ENCODE peak calls at places on chromosomes 11 and 22, in ten cellular contexts. One of them, this sample, is unnamed.

GRCh38 chr11:35376613-35377012 is 42.7 kb downstream of the SLC1A2 start:
- DNase-seq in HS-5: peak; percentile 80
- DNase-seq in pulmonary artery endothelial cell: no peak
- DNase-seq in effector CD4-positive, alpha-beta T cell: no peak
- DNase-seq in HTR-8/SVneo: no peak
- DNase-seq in hippocampal formation: no peak
- DNase-seq in WERI-Rb-1: no peak
- DNase-seq in NCI-H460: no peak
- DNase-seq in mammary epithelial cell: no peak
- DNase-seq in NCI-H1417 treated with DMSO at 0.1 percent for 48 hours: no peak
- DNase-seq in this sample: no peak

GRCh38 chr11:20097319-20098221 is 62.7 kb downstream of the DBX1 start:
- DNase-seq in mammary epithelial cell: peak; percentile 40
- DNase-seq in pulmonary artery endothelial cell: peak; percentile 76
- DNase-seq in NCI-H460: no peak
- DNase-seq in effector CD4-positive, alpha-beta T cell: no peak
- DNase-seq in WERI-Rb-1: no peak
- DNase-seq in HS-5: no peak
- DNase-seq in HTR-8/SVneo: peak; percentile 73
- DNase-seq in NCI-H1417 treated with DMSO at 0.1 percent for 48 hours: peak; percentile 42
- DNase-seq in hippocampal formation: peak; percentile 10
- DNase-seq in this sample: peak; percentile 91

GRCh38 chr22:37896181-37896592 is 9.9 kb upstream of the MICALL1 start:
- DNase-seq in WERI-Rb-1: no peak
- DNase-seq in mammary epithelial cell: peak; percentile 95
- DNase-seq in HTR-8/SVneo: no peak
- DNase-seq in HS-5: no peak
- DNase-seq in NCI-H460: no peak
- DNase-seq in NCI-H1417 treated with DMSO at 0.1 percent for 48 hours: no peak
- DNase-seq in pulmonary artery endothelial cell: no peak
- DNase-seq in hippocampal formation: no peak
- DNase-seq in effector CD4-positive, alpha-beta T cell: peak; percentile 14
- DNase-seq in this sample: no peak

GRCh38 chr11:110716361-110716760 is 4.1 kb upstream of the ARHGAP20 start:
- DNase-seq in NCI-H1417 treated with DMSO at 0.1 percent for 48 hours: no peak
- DNase-seq in NCI-H460: no peak
- DNase-seq in pulmonary artery endothelial cell: no peak
- DNase-seq in effector CD4-positive, alpha-beta T cell: no peak
- DNase-seq in hippocampal formation: no peak
- DNase-seq in HS-5: no peak
- DNase-seq in mammary epithelial cell: no peak
- DNase-seq in WERI-Rb-1: no peak
- DNase-seq in HTR-8/SVneo: no peak
- DNase-seq in this sample: no peak

GRCh38 chr11:18844753-18845367 is 53.3 kb upstream of the PTPN5 start:
- DNase-seq in HTR-8/SVneo: peak; percentile 30
- DNase-seq in mammary epithelial cell: peak; percentile 27
- DNase-seq in WERI-Rb-1: no peak
- DNase-seq in effector CD4-positive, alpha-beta T cell: no peak
- DNase-seq in pulmonary artery endothelial cell: no peak
- DNase-seq in NCI-H1417 treated with DMSO at 0.1 percent for 48 hours: no peak
- DNase-seq in NCI-H460: peak; percentile 26
- DNase-seq in hippocampal formation: no peak
- DNase-seq in HS-5: no peak
- DNase-seq in this sample: no peak

GRCh38 chr22:33823552-33823951 is 96.7 kb downstream of the LARGE1 start:
- DNase-seq in NCI-H460: no peak
- DNase-seq in hippocampal formation: no peak
- DNase-seq in effector CD4-positive, alpha-beta T cell: no peak
- DNase-seq in HS-5: no peak
- DNase-seq in mammary epithelial cell: no peak
- DNase-seq in NCI-H1417 treated with DMSO at 0.1 percent for 48 hours: no peak
- DNase-seq in HTR-8/SVneo: no peak
- DNase-seq in pulmonary artery endothelial cell: no peak
- DNase-seq in WERI-Rb-1: no peak
- DNase-seq in this sample: no peak

GRCh38 chr11:109306322-109306721 is 115.7 kb upstream of the C11orf87 start:
- DNase-seq in pulmonary artery endothelial cell: no peak
- DNase-seq in effector CD4-positive, alpha-beta T cell: no peak
- DNase-seq in mammary epithelial cell: peak; percentile 15
- DNase-seq in HTR-8/SVneo: peak; percentile 6
- DNase-seq in HS-5: peak; percentile 35
- DNase-seq in NCI-H460: no peak
- DNase-seq in NCI-H1417 treated with DMSO at 0.1 percent for 48 hours: no peak
- DNase-seq in WERI-Rb-1: no peak
- DNase-seq in hippocampal formation: no peak
- DNase-seq in this sample: peak; percentile 64

GRCh38 chr22:38756631-38757463 is 1.0 kb upstream of the SUN2 start:
- DNase-seq in effector CD4-positive, alpha-beta T cell: no peak
- DNase-seq in HTR-8/SVneo: no peak
- DNase-seq in pulmonary artery endothelial cell: no peak
- DNase-seq in mammary epithelial cell: no peak
- DNase-seq in NCI-H460: no peak
- DNase-seq in HS-5: no peak
- DNase-seq in hippocampal formation: no peak
- DNase-seq in WERI-Rb-1: no peak
- DNase-seq in NCI-H1417 treated with DMSO at 0.1 percent for 48 hours: no peak
- DNase-seq in this sample: no peak

GRCh38 chr11:12017865-12018453 is 9.5 kb upstream of the DKK3 start:
- DNase-seq in HTR-8/SVneo: no peak
- DNase-seq in NCI-H460: no peak
- DNase-seq in hippocampal formation: no peak
- DNase-seq in mammary epithelial cell: no peak
- DNase-seq in NCI-H1417 treated with DMSO at 0.1 percent for 48 hours: no peak
- DNase-seq in pulmonary artery endothelial cell: no peak
- DNase-seq in HS-5: no peak
- DNase-seq in WERI-Rb-1: no peak
- DNase-seq in effector CD4-positive, alpha-beta T cell: no peak
- DNase-seq in this sample: no peak

GRCh38 chr11:44300881-44301855 is 8.8 kb downstream of the ALX4 start:
- DNase-seq in WERI-Rb-1: no peak
- DNase-seq in mammary epithelial cell: no peak
- DNase-seq in effector CD4-positive, alpha-beta T cell: no peak
- DNase-seq in pulmonary artery endothelial cell: no peak
- DNase-seq in HTR-8/SVneo: peak; percentile 73
- DNase-seq in HS-5: no peak
- DNase-seq in hippocampal formation: no peak
- DNase-seq in NCI-H460: no peak
- DNase-seq in NCI-H1417 treated with DMSO at 0.1 percent for 48 hours: no peak
- DNase-seq in this sample: no peak

GRCh38 chr11:221998-222789 is 13.9 kb downstream of the SIRT3 start:
- DNase-seq in mammary epithelial cell: no peak
- DNase-seq in pulmonary artery endothelial cell: no peak
- DNase-seq in HTR-8/SVneo: no peak
- DNase-seq in NCI-H460: no peak
- DNase-seq in effector CD4-positive, alpha-beta T cell: no peak
- DNase-seq in HS-5: no peak
- DNase-seq in hippocampal formation: no peak
- DNase-seq in NCI-H1417 treated with DMSO at 0.1 percent for 48 hours: no peak
- DNase-seq in WERI-Rb-1: no peak
- DNase-seq in this sample: no peak

GRCh38 chr22:29043906-29044575 is 17.6 kb downstream of the C22orf31 start:
- DNase-seq in NCI-H1417 treated with DMSO at 0.1 percent for 48 hours: no peak
- DNase-seq in effector CD4-positive, alpha-beta T cell: no peak
- DNase-seq in hippocampal formation: no peak
- DNase-seq in pulmonary artery endothelial cell: no peak
- DNase-seq in HS-5: peak; percentile 53
- DNase-seq in NCI-H460: no peak
- DNase-seq in HTR-8/SVneo: no peak
- DNase-seq in WERI-Rb-1: no peak
- DNase-seq in mammary epithelial cell: no peak
- DNase-seq in this sample: no peak